ENCODE peak calls at places on chromosomes 6 and 20, in nine cellular contexts. Y, G, H, A, S, L, O, P and B are unnamed samples.

GRCh38 chr6:159788757-159789376 is 535 bp downstream of the TCP1 start:
- DNase-seq in Y (no peak), G (no peak), H (peak; percentile 49), A (peak; percentile 67), S (peak; percentile 16), L (no peak), O (peak; percentile 29), P (no peak), B (no peak)

GRCh38 chr20:53660078-53660909 is 66.7 kb upstream of the ZNF217 start:
- DNase-seq in Y (peak; percentile 12), G (no peak), H (no peak), A (peak; percentile 32), S (no peak), L (no peak), O (peak; percentile 22), P (no peak), B (peak; percentile 10)

GRCh38 chr6:106773956-106774629 is 144.7 kb downstream of the QRSL1 start:
- DNase-seq in Y (no peak), G (no peak), H (no peak), A (no peak), S (no peak), L (no peak), O (no peak), P (no peak), B (no peak)

GRCh38 chr6:124463271-124463670 is 499.0 kb upstream of the RNF217 start:
- DNase-seq in Y (no peak), G (no peak), H (no peak), A (no peak), S (no peak), L (no peak), O (no peak), P (no peak), B (no peak)

GRCh38 chr6:117483645-117484016 is 1.2 kb downstream of the DCBLD1 start:
- DNase-seq in Y (no peak), G (peak; percentile 16), H (no peak), A (peak; percentile 62), S (peak; percentile 24), L (no peak), O (no peak), P (peak; percentile 66), B (no peak)

GRCh38 chr6:170125447-170126300 is 165.2 kb downstream of the DLL1 start:
- DNase-seq in Y (no peak), G (no peak), H (peak; percentile 7), A (no peak), S (no peak), L (no peak), O (no peak), P (no peak), B (no peak)

GRCh38 chr6:52973013-52973412 is 22.1 kb downstream of the GSTA4 start:
- DNase-seq in Y (no peak), G (no peak), H (no peak), A (no peak), S (no peak), L (no peak), O (no peak), P (no peak), B (no peak)

GRCh38 chr20:34538671-34539123 is 19.8 kb upstream of the MAP1LC3A start:
- DNase-seq in Y (peak; percentile 35), G (peak; percentile 62), H (peak; percentile 52), A (peak; percentile 65), S (peak; percentile 36), L (peak; percentile 68), O (peak; percentile 49), P (peak; percentile 16), B (no peak)

GRCh38 chr6:35082733-35083403 is 58.3 kb downstream of the TCP11 start:
- DNase-seq in Y (no peak), G (no peak), H (peak; percentile 18), A (no peak), S (no peak), L (no peak), O (no peak), P (no peak), B (no peak)

GRCh38 chr20:51469578-51470520 is 72.7 kb downstream of the NFATC2 start:
- DNase-seq in Y (no peak), G (no peak), H (no peak), A (no peak), S (no peak), L (no peak), O (no peak), P (peak; percentile 54), B (peak; percentile 66)

GRCh38 chr20:15267935-15268334 is 930.5 kb upstream of the FLRT3 start:
- DNase-seq in Y (no peak), G (no peak), H (no peak), A (no peak), S (no peak), L (no peak), O (no peak), P (no peak), B (no peak)

GRCh38 chr6:45677381-45677992 is 299.8 kb upstream of the SUPT3H start:
- DNase-seq in Y (no peak), G (peak; percentile 72), H (peak; percentile 47), A (peak; percentile 69), S (no peak), L (peak; percentile 91), O (peak; percentile 21), P (no peak), B (peak; percentile 61)

GRCh38 chr6:143652840-143653239 is 24.9 kb upstream of the PHACTR2 start:
- DNase-seq in Y (no peak), G (no peak), H (no peak), A (no peak), S (no peak), L (no peak), O (no peak), P (no peak), B (no peak)